ENCODE peak calls at places on chromosomes 2 and 18, in five cellular contexts. V is right lobe of liver, N is stomach, Y is heart left ventricle, T is adrenal gland. L is an unnamed sample. For H3K4me1, the result is how much of the 10 kb centered on the place peaks cover.

GRCh38 chr2:43950383-43951008 is 45.3 kb downstream of the LRPPRC start:
- DNase-seq in V (no peak), N (no peak), Y (no peak), T (peak), L (no peak)

GRCh38 chr2:151860613-151861146 is 32.5 kb upstream of the ARL5A start:
- DNase-seq in V (no peak), N (no peak), Y (no peak), T (no peak), L (no peak)

GRCh38 chr2:140580799-140581198 is 1550.0 kb downstream of the LRP1B start:
- DNase-seq in V (no peak), N (no peak), Y (no peak), T (no peak), L (no peak)

GRCh38 chr2:222568866-222569265 is 87.0 kb downstream of the FARSB start:
- DNase-seq in V (no peak), N (no peak), Y (peak), T (peak), L (no peak)

GRCh38 chr2:19580830-19581229 is 222.4 kb upstream of the OSR1 start:
- DNase-seq in V (no peak), N (no peak), Y (peak), T (no peak), L (no peak)

GRCh38 chr2:36482576-36483214 is 115.3 kb downstream of the FEZ2 start:
- DNase-seq in V (no peak), N (no peak), Y (no peak), T (no peak), L (no peak)

GRCh38 chr18:47470941-47471340 is 219.5 kb upstream of the SKOR2 start:
- DNase-seq in V (no peak), N (no peak), Y (no peak), T (no peak), L (no peak)

GRCh38 chr18:79195716-79196683 is 126.8 kb downstream of the ATP9B start:
- DNase-seq in V (no peak), N (no peak), Y (no peak), T (no peak), L (no peak)

GRCh38 chr2:233674995-233675394 is 3.3 kb downstream of the UGT1A9 start:
- DNase-seq in V (no peak), N (no peak), Y (no peak), T (no peak), L (no peak)

GRCh38 chr2:238256111-238256510 is 16.3 kb upstream of the HES6 start:
- DNase-seq in V (no peak), N (no peak), Y (no peak), T (no peak), L (no peak)

GRCh38 chr2:157229572-157229971 is 27.9 kb upstream of the GALNT5 start:
- DNase-seq in V (no peak), N (no peak), Y (no peak), T (peak), L (no peak)

GRCh38 chr18:3345885-3346284 is 84.0 kb downstream of the MYL12B start:
- DNase-seq in V (no peak), N (no peak), Y (no peak), T (no peak), L (no peak)

GRCh38 chr18:3340682-3341097 is 78.8 kb downstream of the MYL12B start:
- DNase-seq in V (no peak), N (no peak), Y (no peak), T (no peak), L (no peak)

GRCh38 chr18:3345452-3345851 is 83.5 kb downstream of the MYL12B start:
- DNase-seq in V (no peak), N (no peak), Y (no peak), T (no peak), L (no peak)

GRCh38 chr18:3340015-3340681 is 78.2 kb downstream of the MYL12B start:
- DNase-seq in V (no peak), N (no peak), Y (no peak), T (no peak), L (no peak)

DNA sequence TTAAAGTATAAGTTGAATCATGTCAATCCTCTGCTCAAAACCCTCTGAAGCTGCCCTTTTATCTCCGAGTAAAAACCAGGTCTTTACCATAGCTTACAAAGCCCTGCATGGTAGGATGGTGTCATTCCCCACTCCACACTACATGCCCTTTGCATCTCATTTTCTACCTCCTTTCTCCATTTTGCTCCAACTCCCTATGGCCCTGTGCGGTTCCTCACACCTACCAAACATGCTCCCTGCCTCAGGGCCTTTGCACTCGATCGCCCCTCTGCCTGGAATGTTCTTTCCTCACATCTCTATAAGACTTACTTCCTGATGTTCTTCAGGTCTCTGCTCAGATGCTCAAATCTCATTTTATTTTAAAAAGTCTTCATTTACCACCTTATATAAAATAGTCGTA is 80.7 kb downstream of the MYL12B start:
- DNase-seq in V (no peak), N (no peak), Y (no peak), T (no peak), L (no peak)
- H3K4me1 ChIP-seq in V (under half), N (under half), Y (under half), T (under half), L (under half)

DNA sequence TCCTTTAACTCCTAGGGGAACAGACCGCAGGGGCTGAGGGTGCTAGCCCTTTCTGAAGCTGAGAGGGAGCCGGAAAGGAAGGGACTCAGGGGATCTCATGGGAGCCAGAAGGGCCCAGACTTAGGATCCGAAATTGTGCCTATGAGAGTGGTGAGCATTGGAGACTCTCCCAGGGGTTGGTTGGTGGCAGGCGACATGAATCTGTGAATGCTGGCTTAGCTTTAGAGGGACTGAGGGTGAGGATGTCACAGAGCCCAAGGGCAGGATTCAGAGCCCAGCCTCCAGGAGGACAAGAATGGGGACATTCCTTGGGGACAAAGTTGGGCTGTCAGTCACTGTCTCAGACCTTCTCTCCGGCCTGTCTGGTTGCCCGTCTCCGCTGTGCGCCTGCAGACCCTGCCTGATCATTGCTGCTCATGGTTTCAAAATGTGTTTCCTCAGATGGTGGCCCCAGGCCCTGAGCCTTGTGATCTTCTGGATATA is 17.5 kb downstream of the GNLY start:
- DNase-seq in V (no peak), N (no peak), Y (no peak), T (no peak), L (no peak)
- H3K4me3 ChIP-seq in V (no peak), N (no peak), Y (no peak), T (no peak), L (no peak)

GRCh38 chr2:218671654-218672566 is at the start of the genes RNF25 and STK36:
- DNase-seq in V (peak), N (peak), Y (peak), T (peak), L (peak)
- TF ChIP-seq POLR2A in V (peak), N (no peak), Y (peak), T (peak), L (no peak)

GRCh38 chr2:30714811-30715709 is 92.2 kb downstream of the CAPN13 start:
- DNase-seq in V (no peak), N (peak), Y (no peak), T (no peak), L (no peak)
- H3K4me1 ChIP-seq in V (under half), N (under half), Y (under half), T (under half), L (under half)

DNA sequence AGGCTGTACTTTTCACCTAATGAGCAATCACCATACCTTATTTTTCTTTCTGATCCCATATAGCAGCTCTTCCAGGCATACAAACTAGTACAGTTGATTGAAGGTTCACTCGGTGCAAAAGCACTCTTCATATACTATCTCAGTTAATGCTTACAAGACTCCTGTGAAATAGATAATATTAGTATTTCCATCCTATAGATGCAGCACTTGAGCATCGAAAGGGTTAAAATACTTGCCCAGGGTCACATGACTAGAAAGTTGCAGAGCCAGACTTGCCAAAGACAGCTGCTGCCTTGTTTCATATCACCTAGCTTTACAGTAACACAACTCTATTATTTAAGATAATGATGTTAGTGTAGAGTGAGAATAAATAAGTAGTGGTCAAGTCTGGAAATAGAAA is 465.9 kb upstream of the TNP1 start:
- DNase-seq in V (no peak), N (no peak), Y (no peak), T (no peak), L (no peak)
- H3K4me3 ChIP-seq in V (no peak), N (no peak), Y (no peak), T (no peak), L (no peak)

DNA sequence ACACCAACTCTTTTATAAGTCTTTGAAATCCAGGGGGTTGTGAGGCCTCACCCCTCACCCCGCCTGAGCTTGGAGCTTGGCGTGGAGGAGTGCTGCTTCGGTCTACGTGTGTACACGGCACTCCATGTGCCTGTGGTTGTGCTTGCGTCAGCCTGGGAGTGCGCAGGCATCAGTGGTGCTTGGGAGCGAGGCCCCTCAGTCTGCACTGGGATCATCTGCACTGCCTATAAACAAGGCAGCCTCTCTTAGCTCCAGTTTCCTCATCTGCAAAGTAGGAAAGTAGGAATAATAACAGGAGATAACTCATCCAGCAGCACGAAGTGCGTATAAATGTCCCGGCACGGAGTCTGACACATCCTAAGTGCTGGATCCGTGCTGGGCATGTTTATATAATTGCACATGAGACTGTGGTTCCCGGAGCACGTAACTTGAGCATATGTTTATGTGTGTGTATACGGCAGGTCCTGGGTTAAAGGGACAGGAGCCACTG is 1.2 kb downstream of the GYPC start:
- DNase-seq in V (no peak), N (peak), Y (peak), T (peak), L (no peak)
- TF ChIP-seq POLR2A in V (no peak), N (no peak), Y (no peak), T (no peak), L (peak)